ENCODE peak calls at places on chromosomes 13 and 19, in seven cellular contexts. B is adrenal gland, X is tibial nerve, S is pancreas, O is colonic mucosa, W is upper lobe of right lung, A is psoas muscle. U is an unnamed sample.

GRCh38 chr19:53519431-53519830 is 18.5 kb upstream of the ZNF331 start:
- DNase-seq in A (no peak), W (no peak), O (no peak), S (peak; percentile 20), B (no peak), X (no peak), U (no peak)

GRCh38 chr19:13727798-13728197 is 36.5 kb upstream of the MRI1 start:
- DNase-seq in X (no peak), O (no peak), W (no peak), S (no peak), B (no peak), A (no peak), U (peak; percentile 22)

GRCh38 chr19:42279902-42280760 is 11.1 kb downstream of the CIC start:
- DNase-seq in W (peak; percentile 93), B (peak; percentile 95), X (peak; percentile 90), O (peak; percentile 94), S (peak; percentile 83), A (peak; percentile 93), U (peak; percentile 96)

GRCh38 chr13:46490129-46490528 is 62.8 kb upstream of the LRCH1 start:
- DNase-seq in O (no peak), S (no peak), X (no peak), B (no peak), W (no peak), A (no peak), U (peak; percentile 18)

GRCh38 chr13:79989251-79989661 is 351.7 kb downstream of the SPRY2 start:
- DNase-seq in X (no peak), A (no peak), W (no peak), O (peak; percentile 59), B (no peak), S (no peak), U (peak; percentile 63)

GRCh38 chr13:42883771-42884170 is 102.4 kb downstream of the FAM216B start:
- DNase-seq in A (peak; percentile 60), X (no peak), S (peak; percentile 14), B (peak; percentile 61), O (peak; percentile 23), W (no peak), U (peak; percentile 80)

GRCh38 chr13:113305208-113305607 is 8.2 kb downstream of the LAMP1 start:
- DNase-seq in O (no peak), S (no peak), X (no peak), A (peak; percentile 56), W (no peak), B (no peak), U (peak; percentile 52)

GRCh38 chr13:48412100-48412556 is 785 bp downstream of the LPAR6 start:
- DNase-seq in B (no peak), A (no peak), W (no peak), X (no peak), S (no peak), O (no peak), U (no peak)

GRCh38 chr19:53037101-53038097 is 7.1 kb upstream of the ERVV-2 start:
- DNase-seq in O (peak; percentile 19), S (peak; percentile 26), W (peak; percentile 65), A (no peak), X (no peak), B (peak; percentile 35), U (peak; percentile 88)

GRCh38 chr19:44002212-44002565 is 568 bp upstream of the ZNF230 start:
- DNase-seq in O (no peak), W (no peak), B (no peak), X (no peak), A (no peak), S (no peak), U (no peak)

GRCh38 chr19:48644839-48645651 is 942 bp downstream of the CA11 start:
- DNase-seq in B (peak; percentile 73), S (peak; percentile 74), W (peak; percentile 78), A (peak; percentile 86), X (peak; percentile 66), O (peak; percentile 75), U (peak; percentile 86)

GRCh38 chr19:39555883-39556282 is 15.9 kb upstream of the EID2 start:
- DNase-seq in O (no peak), A (no peak), B (no peak), X (no peak), W (no peak), S (no peak), U (no peak)

GRCh38 chr13:26051231-26052135 is at the start of gene SHISA2:
- DNase-seq in A (peak; percentile 64), B (no peak), W (peak; percentile 78), X (no peak), S (peak; percentile 21), O (peak; percentile 18), U (no peak)

GRCh38 chr19:5048091-5048726 is 79.3 kb downstream of the KDM4B start:
- DNase-seq in B (peak; percentile 80), X (peak; percentile 63), A (peak; percentile 89), O (peak; percentile 85), W (peak; percentile 85), S (peak; percentile 87), U (peak; percentile 92)

GRCh38 chr19:51194527-51195315 is 30.2 kb upstream of the CD33 start:
- DNase-seq in O (no peak), X (no peak), B (no peak), W (no peak), S (no peak), A (no peak), U (no peak)

GRCh38 chr13:59677966-59678814 is 485.5 kb downstream of the DIAPH3 start:
- DNase-seq in A (no peak), B (peak; percentile 18), X (no peak), W (no peak), O (no peak), S (peak; percentile 15), U (peak; percentile 62)

GRCh38 chr13:113742000-113742441 is 17.0 kb upstream of the TMEM255B start:
- DNase-seq in O (peak; percentile 53), A (no peak), W (peak; percentile 74), S (no peak), X (no peak), B (no peak), U (peak; percentile 87)

GRCh38 chr19:39542198-39542597 is 2.2 kb upstream of the EID2 start:
- DNase-seq in W (no peak), X (no peak), A (no peak), O (no peak), S (no peak), B (no peak), U (no peak)

GRCh38 chr13:62653371-62653770 is 1237.7 kb upstream of the PCDH20 start:
- DNase-seq in A (no peak), X (no peak), S (no peak), O (no peak), W (no peak), B (no peak), U (peak; percentile 1)

GRCh38 chr13:85896516-85897450 is 97.6 kb upstream of the SLITRK6 start:
- DNase-seq in S (no peak), X (no peak), B (no peak), O (no peak), W (no peak), A (no peak), U (no peak)

GRCh38 chr13:92843549-92843948 is 383.1 kb upstream of the GPC6 start:
- DNase-seq in O (no peak), W (no peak), S (no peak), B (no peak), A (no peak), X (no peak), U (peak; percentile 81)

GRCh38 chr13:63048648-63049047 is 1633.0 kb upstream of the PCDH20 start:
- DNase-seq in O (no peak), B (no peak), W (no peak), A (no peak), X (no peak), S (no peak), U (peak; percentile 18)

GRCh38 chr13:98972627-98973026 is 5.2 kb downstream of the DOCK9 start:
- DNase-seq in A (no peak), W (no peak), S (no peak), O (no peak), B (no peak), X (no peak), U (peak; percentile 70)

GRCh38 chr19:47430041-47430802 is 10.9 kb upstream of the MEIS3 start:
- DNase-seq in A (no peak), W (peak; percentile 81), O (peak; percentile 73), S (peak; percentile 37), B (peak; percentile 33), X (peak; percentile 23), U (peak; percentile 64)

GRCh38 chr19:47429140-47429793 is 9.9 kb upstream of the MEIS3 start:
- DNase-seq in B (no peak), A (no peak), X (no peak), O (no peak), S (no peak), W (peak; percentile 57), U (no peak)

GRCh38 chr19:47427241-47428176 is 8.2 kb upstream of the MEIS3 start:
- DNase-seq in A (no peak), X (peak; percentile 22), O (peak; percentile 65), S (peak; percentile 70), B (peak; percentile 45), W (peak; percentile 77), U (peak; percentile 71)

GRCh38 chr19:47432091-47432490 is 12.8 kb upstream of the MEIS3 start:
- DNase-seq in W (no peak), A (no peak), S (no peak), B (no peak), O (no peak), X (no peak), U (no peak)

GRCh38 chr19:47428177-47428894 is 9.0 kb upstream of the MEIS3 start:
- DNase-seq in A (peak; percentile 82), O (peak; percentile 84), X (peak; percentile 52), W (peak; percentile 86), S (peak; percentile 74), B (peak; percentile 83), U (peak; percentile 99)
- H3K4me3 ChIP-seq in A (no peak overlapping the region), O (no peak overlapping the region), X (no peak overlapping the region), W (no peak overlapping the region), S (no peak overlapping the region), B (no peak overlapping the region), U (peak overlapping the region; percentile 52)

GRCh38 chr19:35194022-35194984 is 34.2 kb downstream of the FAM187B start:
- DNase-seq in A (no peak), B (no peak), W (no peak), O (peak; percentile 6), S (no peak), X (no peak), U (no peak)
- TF ChIP-seq CTCF in A (no peak), B (no peak), W (no peak), O (no peak), S (no peak), X (no peak), U (no peak)

GRCh38 chr13:67223024-67223423 is 7.1 kb downstream of the PCDH9 start:
- DNase-seq in O (no peak), B (no peak), S (no peak), X (no peak), W (no peak), A (no peak), U (peak; percentile 59)
- H3K4me3 ChIP-seq in O (no peak overlapping the region), B (no peak overlapping the region), S (no peak overlapping the region), X (no peak overlapping the region), W (no peak overlapping the region), A (peak overlapping the region; percentile 45), U (no peak overlapping the region)

DNA sequence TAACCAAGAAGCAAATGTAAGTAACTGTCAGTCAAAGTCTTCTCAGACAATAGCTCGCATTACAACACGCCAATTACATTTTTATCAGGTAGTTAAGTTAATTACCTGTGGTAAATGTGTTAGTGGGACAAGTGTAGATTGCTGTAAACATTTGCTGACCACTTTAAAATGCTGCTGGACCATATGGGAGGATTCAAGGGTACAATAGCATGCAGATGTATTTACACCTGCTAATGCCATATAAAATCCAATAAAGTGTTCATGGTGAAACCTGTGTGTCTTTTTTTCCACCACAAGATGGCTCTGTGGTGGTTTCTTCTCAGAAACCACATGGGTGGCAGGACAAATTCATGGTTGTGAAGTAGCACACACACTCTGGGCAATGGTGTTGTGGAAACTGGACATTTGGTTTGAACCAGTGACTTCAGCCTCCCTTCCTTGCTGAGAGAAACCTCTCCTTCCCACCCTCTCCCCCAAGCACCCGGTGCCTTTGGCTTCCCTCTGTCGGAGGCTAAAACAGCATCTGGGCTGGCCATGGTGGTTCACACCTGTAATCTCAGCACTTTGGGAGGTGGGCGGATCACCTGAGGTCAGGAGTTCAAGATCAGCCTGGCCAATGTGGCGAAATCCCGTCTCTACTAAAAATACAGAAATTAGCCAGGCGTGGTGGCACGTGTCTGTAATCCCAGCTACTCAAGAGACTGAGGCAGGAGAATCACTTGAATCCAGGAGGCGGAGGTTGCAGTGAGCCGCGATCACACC is 18.1 kb upstream of the GTF3A start:
- DNase-seq in A (no peak), S (no peak), B (no peak), W (no peak), O (peak; percentile 54), X (no peak), U (peak; percentile 66)
- TF ChIP-seq CTCF in A (peak; percentile 63), S (peak; percentile 25), B (peak; percentile 42), W (peak; percentile 53), O (peak; percentile 52), X (peak; percentile 50), U (peak; percentile 46)